ENCODE peak calls at places on chromosomes 3 and 15, in ten cellular contexts. W is transverse colon, U is pancreas, E is body of pancreas, H is left ventricle myocardium inferior, X is MG63, C is heart right ventricle, A is suprapubic skin, N is Caco-2, D is tibial artery. Y is an unnamed sample. For H3K9me3, the result is how much of the 10 kb centered on the place peaks cover.

GRCh38 chr3:46880884-46881818 is 3.6 kb downstream of the PTH1R start:
- DNase-seq in A (no peak), D (no peak), E (no peak), W (no peak), C (no peak), N (no peak), X (no peak), H (no peak), U (no peak), Y (no peak)

GRCh38 chr3:106014518-106014917 is 145.7 kb upstream of the CBLB start:
- DNase-seq in U (no peak), H (no peak), N (no peak), X (no peak), E (no peak), C (no peak), A (no peak), W (no peak), D (no peak), Y (no peak)

GRCh38 chr3:146524961-146525360 is 19.4 kb downstream of the PLSCR1 start:
- DNase-seq in D (no peak), U (no peak), W (no peak), E (no peak), A (no peak), X (no peak), C (no peak), N (no peak), H (no peak), Y (no peak)

GRCh38 chr3:146189519-146190173 is 28.7 kb upstream of the PLOD2 start:
- DNase-seq in E (peak), W (no peak), D (no peak), U (no peak), N (no peak), C (no peak), X (no peak), H (no peak), A (no peak), Y (no peak)

GRCh38 chr15:61095804-61096506 is 133.1 kb downstream of the RORA start:
- DNase-seq in W (no peak), D (no peak), H (no peak), A (no peak), X (no peak), C (no peak), E (no peak), N (no peak), U (no peak), Y (no peak)

GRCh38 chr3:58237238-58237939 is at the start of gene ABHD6:
- DNase-seq in W (peak), N (peak), D (peak), E (peak), X (peak), A (peak), U (peak), C (peak), H (peak), Y (peak)

GRCh38 chr3:156825795-156826143 is 384 bp upstream of the LEKR1 start:
- DNase-seq in N (no peak), H (no peak), U (no peak), X (no peak), E (no peak), C (no peak), D (no peak), W (no peak), A (no peak), Y (no peak)

GRCh38 chr3:56048333-56048732 is 419.9 kb downstream of the ERC2 start:
- DNase-seq in W (no peak), U (no peak), X (no peak), C (no peak), A (no peak), N (no peak), H (no peak), D (no peak), E (no peak), Y (no peak)

GRCh38 chr3:39106281-39107055 is 959 bp downstream of the GORASP1 start:
- DNase-seq in U (peak), C (no peak), A (no peak), N (no peak), X (peak), W (no peak), H (no peak), D (no peak), E (no peak), Y (no peak)

GRCh38 chr3:463793-464192 is 267.2 kb downstream of the CHL1 start:
- DNase-seq in U (no peak), C (no peak), A (no peak), X (no peak), D (no peak), H (no peak), N (no peak), W (no peak), E (no peak), Y (no peak)

GRCh38 chr15:91891788-91892187 is 38.3 kb downstream of the SLCO3A1 start:
- DNase-seq in X (no peak), W (no peak), E (no peak), C (peak), U (no peak), A (no peak), H (peak), D (no peak), N (no peak), Y (no peak)

GRCh38 chr15:25173241-25174028 is 218.6 kb downstream of the SNRPN start:
- DNase-seq in E (no peak), D (peak), U (no peak), N (no peak), X (no peak), C (peak), A (peak), H (no peak), W (no peak), Y (peak)
- H3K9me3 ChIP-seq in E (under half), D (half or more), U (under half), N (half or more), X (under half), C (under half), A (under half), H (half or more), W (under half), Y (half or more)

GRCh38 chr15:27833974-27834373 is 265.1 kb downstream of the OCA2 start:
- DNase-seq in D (no peak), W (no peak), C (no peak), U (no peak), N (no peak), H (no peak), X (no peak), E (no peak), A (no peak), Y (no peak)
- H3K9me3 ChIP-seq in D (under half), W (under half), C (under half), U (under half), N (under half), H (under half), X (under half), E (under half), A (under half), Y (under half)

GRCh38 chr15:47888721-47889120 is 171.4 kb downstream of the SEMA6D start:
- DNase-seq in U (no peak), D (no peak), A (no peak), C (no peak), W (no peak), E (no peak), X (no peak), H (no peak), N (no peak), Y (no peak)

GRCh38 chr15:47887181-47887580 is 169.9 kb downstream of the SEMA6D start:
- DNase-seq in E (no peak), H (no peak), D (no peak), A (no peak), X (no peak), W (no peak), C (no peak), N (no peak), U (no peak), Y (no peak)

DNA sequence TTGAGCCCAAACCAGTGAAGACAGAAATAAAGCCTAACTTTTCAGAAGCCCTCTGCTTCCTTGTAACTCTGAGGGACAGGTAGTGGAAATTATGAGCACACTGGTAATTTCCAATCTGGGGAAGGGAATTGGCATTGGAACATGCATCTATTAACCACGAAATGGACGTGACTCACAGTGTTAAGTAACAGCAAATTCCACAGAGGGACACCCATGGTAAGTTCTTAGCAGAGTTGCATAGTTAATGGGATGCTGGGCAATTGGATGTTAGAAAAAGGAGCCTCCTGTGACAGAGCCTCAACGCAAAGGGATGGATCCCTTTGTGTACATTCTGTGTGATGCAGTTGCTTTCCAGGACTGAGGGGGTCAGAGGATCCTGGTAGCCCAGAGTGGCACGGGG is 168.6 kb downstream of the SEMA6D start:
- DNase-seq in E (no peak), A (no peak), U (no peak), W (no peak), N (no peak), D (no peak), H (no peak), C (no peak), X (peak), Y (no peak)
- H3K9me3 ChIP-seq in E (under half), A (under half), U (under half), W (under half), N (under half), D (under half), H (under half), C (under half), X (under half), Y (under half)

GRCh38 chr15:25088261-25088790 is 133.5 kb downstream of the SNRPN start:
- DNase-seq in C (no peak), U (no peak), D (no peak), X (no peak), H (no peak), E (no peak), W (no peak), A (peak), N (no peak), Y (no peak)
- H3K9me3 ChIP-seq in C (under half), U (under half), D (half or more), X (under half), H (half or more), E (under half), W (under half), A (half or more), N (under half), Y (half or more)

DNA sequence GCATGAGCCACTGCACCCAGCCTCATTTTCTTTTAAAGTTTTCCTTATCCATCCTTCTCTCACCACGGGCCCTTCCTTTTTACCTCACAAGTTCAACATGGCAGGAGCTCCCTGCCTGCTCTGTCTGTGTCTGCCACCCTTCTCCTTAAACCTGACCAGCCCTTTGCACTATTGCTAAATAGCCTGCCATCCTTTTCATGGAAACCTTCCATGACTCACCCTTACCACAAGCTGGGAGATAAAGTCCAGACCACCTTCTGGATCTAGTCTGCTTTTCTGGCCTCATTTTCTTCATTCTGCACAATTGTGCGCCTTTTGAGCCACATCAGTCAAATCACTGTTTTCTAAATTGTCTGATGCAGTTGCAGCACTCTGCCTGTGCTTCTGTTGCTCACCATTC is 8.9 kb downstream of the PARP14 start:
- DNase-seq in D (no peak), U (no peak), H (no peak), C (no peak), N (no peak), X (no peak), A (no peak), W (no peak), E (no peak), Y (no peak)
- H3K9me3 ChIP-seq in D (under half), U (under half), H (under half), C (under half), N (under half), X (under half), A (under half), W (under half), E (under half), Y (under half)